ENCODE peak calls at places on chromosomes 16 and 17, in nine cellular contexts. V, D, S, Q, R, T, E, J and B are unnamed samples.

GRCh38 chr16:13312063-13312462 is 410.7 kb downstream of the SHISA9 start:
- DNase-seq in V (no peak), D (no peak), S (no peak), Q (no peak), R (no peak), T (no peak), E (no peak), J (no peak), B (no peak)

GRCh38 chr17:73998246-73999220 is 204.9 kb upstream of the RPL38 start:
- DNase-seq in V (no peak), D (peak; percentile 85), S (peak; percentile 39), Q (no peak), R (no peak), T (no peak), E (no peak), J (no peak), B (peak; percentile 5)

GRCh38 chr17:49218941-49219913 is 8.7 kb downstream of the ABI3 start:
- DNase-seq in V (no peak), D (peak; percentile 64), S (no peak), Q (no peak), R (no peak), T (no peak), E (peak; percentile 76), J (no peak), B (no peak)

GRCh38 chr16:87325480-87325879 is 8.3 kb upstream of the C16orf95 start:
- DNase-seq in V (no peak), D (no peak), S (no peak), Q (no peak), R (peak; percentile 43), T (no peak), E (no peak), J (no peak), B (no peak)

GRCh38 chr17:48617515-48618365 is 2.6 kb upstream of the HOXB8 start:
- DNase-seq in V (no peak), D (peak; percentile 58), S (no peak), Q (no peak), R (no peak), T (no peak), E (no peak), J (no peak), B (no peak)

GRCh38 chr16:67949645-67950044 is 5.7 kb upstream of the LCAT start:
- DNase-seq in V (no peak), D (no peak), S (no peak), Q (no peak), R (no peak), T (no peak), E (no peak), J (no peak), B (no peak)

GRCh38 chr16:7268182-7268581 is 64.5 kb upstream of the RBFOX1 start:
- DNase-seq in V (no peak), D (peak; percentile 62), S (peak; percentile 41), Q (no peak), R (no peak), T (no peak), E (no peak), J (no peak), B (peak; percentile 21)

GRCh38 chr17:17080181-17080631 is 37.9 kb downstream of the MPRIP start:
- DNase-seq in V (no peak), D (no peak), S (no peak), Q (no peak), R (no peak), T (no peak), E (no peak), J (no peak), B (no peak)

GRCh38 chr16:4564661-4565267 is 8.6 kb downstream of the C16orf96 start:
- DNase-seq in V (no peak), D (no peak), S (no peak), Q (no peak), R (no peak), T (no peak), E (no peak), J (no peak), B (no peak)

GRCh38 chr17:63399856-63400255 is 46.2 kb downstream of the CYB561 start:
- DNase-seq in V (no peak), D (no peak), S (no peak), Q (peak; percentile 88), R (no peak), T (peak; percentile 75), E (no peak), J (peak; percentile 8), B (no peak)

GRCh38 chr16:31476305-31477219 is 4.6 kb downstream of the TGFB1I1 start:
- DNase-seq in V (no peak), D (peak; percentile 88), S (no peak), Q (no peak), R (peak; percentile 84), T (no peak), E (no peak), J (no peak), B (peak; percentile 55)

GRCh38 chr17:39925282-39926134 is 1.9 kb downstream of the ORMDL3 start:
- DNase-seq in V (no peak), D (peak; percentile 24), S (no peak), Q (peak; percentile 7), R (no peak), T (no peak), E (no peak), J (no peak), B (no peak)

GRCh38 chr17:77697480-77698400 is 260.8 kb upstream of the TNRC6C start:
- DNase-seq in V (no peak), D (no peak), S (no peak), Q (no peak), R (peak; percentile 40), T (no peak), E (no peak), J (no peak), B (no peak)

GRCh38 chr16:61829631-61830030 is 206.6 kb downstream of the CDH8 start:
- DNase-seq in V (no peak), D (no peak), S (no peak), Q (no peak), R (no peak), T (peak; percentile 49), E (no peak), J (peak; percentile 53), B (no peak)

GRCh38 chr16:74297296-74297665 is 667 bp downstream of the PSMD7 start:
- DNase-seq in V (peak; percentile 36), D (peak; percentile 51), S (no peak), Q (peak; percentile 28), R (peak; percentile 66), T (peak; percentile 22), E (no peak), J (no peak), B (no peak)

GRCh38 chr17:80277751-80278671 is 17.4 kb downstream of the RNF213 start:
- DNase-seq in V (no peak), D (no peak), S (no peak), Q (no peak), R (no peak), T (no peak), E (no peak), J (no peak), B (no peak)

GRCh38 chr16:48526058-48526957 is 83.7 kb downstream of the N4BP1 start:
- DNase-seq in V (no peak), D (peak; percentile 87), S (peak; percentile 50), Q (no peak), R (peak; percentile 58), T (no peak), E (peak; percentile 40), J (no peak), B (peak; percentile 17)

GRCh38 chr17:82320956-82321927 is 3.8 kb upstream of the CD7 start:
- DNase-seq in V (no peak), D (peak; percentile 74), S (no peak), Q (no peak), R (no peak), T (peak; percentile 16), E (no peak), J (no peak), B (no peak)
- TF ChIP-seq CTCF in V (peak; percentile 71), D (peak; percentile 81), S (peak; percentile 72), Q (peak; percentile 62), R (peak; percentile 96), T (peak; percentile 32), E (peak; percentile 66), J (peak; percentile 69), B (peak; percentile 22)

DNA sequence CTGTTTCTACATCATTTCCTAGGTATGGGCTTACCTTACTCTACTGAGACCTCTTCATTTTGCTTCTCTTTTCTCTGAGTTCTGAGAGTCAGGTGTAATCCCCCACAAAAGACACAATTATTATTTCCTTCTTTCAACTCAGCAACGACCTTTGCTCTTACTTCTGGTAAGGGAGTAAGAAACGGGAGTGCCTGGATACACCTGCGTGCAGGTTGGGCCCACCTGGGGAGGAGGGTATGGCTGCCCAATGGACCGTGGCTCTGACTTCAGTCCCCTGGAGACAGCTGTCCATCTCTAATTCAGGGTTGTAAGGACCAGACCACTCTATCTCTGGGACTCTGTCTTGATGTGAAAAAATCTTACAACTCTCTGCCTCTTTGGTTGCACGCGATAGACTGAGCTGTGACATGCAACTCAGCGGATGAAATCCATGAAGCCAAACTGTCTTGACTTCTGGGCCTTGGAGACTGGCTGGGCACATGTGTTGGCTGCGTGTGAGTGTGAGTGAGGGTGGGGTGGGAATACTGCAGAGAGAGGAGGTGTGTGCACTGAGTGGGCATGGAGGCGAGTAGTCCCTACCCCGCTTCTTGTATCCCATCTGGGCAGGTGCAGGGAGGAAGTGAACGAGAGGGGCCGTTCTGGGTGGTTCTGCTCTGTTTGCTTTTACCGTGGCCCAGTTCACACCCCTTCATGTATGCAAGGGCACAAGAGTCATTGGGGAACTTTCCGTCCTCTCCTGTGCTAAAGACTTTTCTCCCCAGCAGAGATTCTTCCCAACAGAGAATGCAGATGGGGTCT is 1.2 kb downstream of the TMEM238L start:
- DNase-seq in V (no peak), D (no peak), S (no peak), Q (no peak), R (no peak), T (no peak), E (no peak), J (no peak), B (no peak)
- H3K4me3 ChIP-seq in V (no peak overlapping the region), D (no peak overlapping the region), S (no peak overlapping the region), Q (no peak overlapping the region), R (no peak overlapping the region), T (no peak overlapping the region), E (no peak overlapping the region), J (no peak overlapping the region), B (no peak overlapping the region)

DNA sequence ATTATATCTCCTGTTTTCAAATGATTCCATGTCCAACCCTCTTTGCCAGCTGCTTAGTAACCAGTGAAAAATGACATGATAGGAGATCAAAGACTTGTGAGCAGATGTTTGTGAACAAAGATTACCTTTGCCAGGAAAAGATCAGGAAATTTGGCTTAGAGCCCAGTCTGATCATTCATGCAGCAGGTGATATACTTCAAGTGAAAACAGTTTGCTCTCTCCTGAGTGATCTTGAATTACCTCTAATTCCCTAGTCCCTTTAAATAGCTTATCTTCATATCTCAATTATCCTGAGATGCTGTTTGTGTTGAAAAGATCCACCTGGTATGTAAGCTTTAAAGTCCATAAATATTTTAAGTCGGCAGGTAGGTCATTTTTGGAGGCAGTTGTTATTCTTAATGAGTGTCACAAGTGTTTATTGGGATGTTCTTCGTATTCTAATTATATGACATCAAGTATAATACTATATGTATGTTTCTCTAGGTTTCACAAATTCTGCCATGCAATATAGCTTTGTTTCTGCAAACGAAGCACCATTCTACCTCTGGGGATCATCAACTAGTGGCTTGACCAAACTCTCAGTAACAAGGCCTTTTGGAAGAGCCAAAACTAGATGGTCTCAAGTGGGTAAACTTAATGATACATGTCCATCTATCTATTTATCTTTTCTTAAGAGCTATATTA is 13.2 kb upstream of the VPS35L start:
- DNase-seq in V (no peak), D (no peak), S (no peak), Q (no peak), R (no peak), T (no peak), E (no peak), J (no peak), B (no peak)
- TF ChIP-seq CTCF in V (no peak), D (no peak), S (no peak), Q (no peak), R (no peak), T (no peak), E (no peak), J (no peak), B (no peak)

GRCh38 chr16:80900593-80900954 is 96.2 kb upstream of the CDYL2 start:
- DNase-seq in V (no peak), D (no peak), S (no peak), Q (no peak), R (no peak), T (no peak), E (no peak), J (no peak), B (no peak)
- H3K4me3 ChIP-seq in V (no peak overlapping the region), D (no peak overlapping the region), S (no peak overlapping the region), Q (peak overlapping the region; percentile 45), R (peak overlapping the region; percentile 38), T (peak overlapping the region; percentile 42), E (no peak overlapping the region), J (no peak overlapping the region), B (no peak overlapping the region)